ENCODE peak calls at places on chromosomes 16 and 17, in six cellular contexts. D is stimulated activated CD4-positive, alpha-beta T cell treated with anti-CD3 and anti-CD28 coated beads, Interleukin-4, amount 100 ng/mL, for 1 hour; T is cardiac septum; G is AG04450; B is IMR-90; M is nephron progenitor cell. H is an unnamed sample.

GRCh38 chr16:15950167-15950854 is 895 bp downstream of the ABCC1 start:
- DNase-seq in T (no peak), G (no peak), M (peak), D (peak), B (peak), H (peak)

GRCh38 chr16:68636818-68637217 is 8.3 kb upstream of the CDH3 start:
- DNase-seq in B (no peak), G (no peak), D (no peak), M (no peak), T (no peak), H (peak)

GRCh38 chr17:27319536-27320221 is 25.8 kb downstream of the WSB1 start:
- DNase-seq in B (peak), M (no peak), G (no peak), T (peak), D (no peak), H (peak)

GRCh38 chr16:57707331-57707730 is 12.7 kb downstream of the DRC7 start:
- DNase-seq in T (no peak), G (no peak), B (no peak), M (no peak), D (no peak), H (no peak)

GRCh38 chr16:3215601-3216262 is 19.2 kb downstream of the ZNF200 start:
- DNase-seq in M (no peak), B (no peak), T (no peak), G (no peak), D (no peak), H (no peak)

GRCh38 chr17:7701681-7702080 is 3.3 kb upstream of the EFNB3 start:
- DNase-seq in D (no peak), G (no peak), M (no peak), T (no peak), B (no peak), H (no peak)

GRCh38 chr17:83006515-83007455 is 72.6 kb upstream of the METRNL start:
- DNase-seq in M (no peak), B (no peak), G (no peak), T (no peak), D (no peak), H (peak)

GRCh38 chr17:32461853-32462617 is 17.7 kb downstream of the PSMD11 start:
- DNase-seq in G (no peak), T (no peak), B (peak), M (peak), D (peak), H (peak)

GRCh38 chr17:44587339-44587738 is 30.1 kb downstream of the FZD2 start:
- DNase-seq in D (no peak), M (no peak), B (peak), T (peak), G (peak), H (peak)

GRCh38 chr16:58025351-58026138 is at the start of gene MMP15:
- DNase-seq in D (peak), M (peak), T (no peak), G (no peak), B (peak), H (peak)

H was measured in EH.